ENCODE peak calls at places on chromosomes 3 and 15, in ten cellular contexts. J is heart right ventricle; N is activated CD8-positive, alpha-beta T cell treated with anti-CD3 and anti-CD28 coated beads for 36 hours; Z is mucosa of descending colon; A is activated CD8-positive, alpha-beta memory T cell treated with anti-CD3 and anti-CD28 coated beads, Interleukin-2, amount 10 ng/mL, durations not matched to agents 7 days and 5 days; P is right lobe of liver; I is left ventricle myocardium superior; K is aorta; S is HepG2; R is HCT116. C is an unnamed sample.

GRCh38 chr3:124974691-124975090 is 40.1 kb upstream of the MUC13 start:
- ATAC-seq in J (no peak), N (no peak), Z (peak; percentile 87), A (no peak), P (no peak), I (no peak), K (no peak), S (no peak), R (peak; percentile 53), C (no peak)

GRCh38 chr3:15493436-15493835 is 28.1 kb downstream of the COLQ start:
- ATAC-seq in J (no peak), N (no peak), Z (no peak), A (no peak), P (no peak), I (no peak), K (no peak), S (no peak), R (no peak), C (no peak)

GRCh38 chr3:147117631-147118030 is 288.7 kb downstream of the ZIC4 start:
- ATAC-seq in J (no peak), N (no peak), Z (no peak), A (no peak), P (no peak), I (no peak), K (no peak), S (no peak), R (no peak), C (no peak)

GRCh38 chr3:30458376-30458775 is 148.0 kb upstream of the TGFBR2 start:
- ATAC-seq in J (no peak), N (no peak), Z (no peak), A (no peak), P (no peak), I (peak; percentile 29), K (no peak), S (no peak), R (no peak), C (peak; percentile 23)

GRCh38 chr15:34853001-34853758 is 57.8 kb upstream of the ACTC1 start:
- ATAC-seq in J (peak; percentile 48), N (no peak), Z (no peak), A (no peak), P (peak; percentile 73), I (peak; percentile 59), K (peak; percentile 46), S (no peak), R (no peak), C (peak; percentile 83)

GRCh38 chr3:189789432-189789831 is 158.2 kb downstream of the TP63 start:
- ATAC-seq in J (no peak), N (no peak), Z (no peak), A (no peak), P (no peak), I (no peak), K (no peak), S (no peak), R (no peak), C (no peak)

GRCh38 chr3:148723591-148723990 is 25.9 kb downstream of the AGTR1 start:
- ATAC-seq in J (no peak), N (no peak), Z (no peak), A (no peak), P (no peak), I (no peak), K (no peak), S (peak; percentile 78), R (no peak), C (no peak)

GRCh38 chr3:187783098-187783497 is 37.8 kb upstream of the BCL6 start:
- ATAC-seq in J (peak; percentile 93), N (peak; percentile 24), Z (peak; percentile 14), A (peak; percentile 30), P (peak; percentile 77), I (peak; percentile 98), K (no peak), S (no peak), R (no peak), C (peak; percentile 51)

GRCh38 chr3:14891135-14892132 is 55.9 kb upstream of the NR2C2 start:
- ATAC-seq in J (no peak), N (no peak), Z (no peak), A (no peak), P (peak; percentile 52), I (no peak), K (no peak), S (no peak), R (peak; percentile 20), C (peak; percentile 27)

GRCh38 chr3:23288286-23288685 is 85.2 kb downstream of the UBE2E2 start:
- ATAC-seq in J (no peak), N (no peak), Z (no peak), A (no peak), P (no peak), I (no peak), K (no peak), S (no peak), R (no peak), C (no peak)

GRCh38 chr15:40650479-40650878 is 44.5 kb upstream of the RAD51 start:
- ATAC-seq in J (no peak), N (no peak), Z (no peak), A (no peak), P (peak; percentile 45), I (no peak), K (no peak), S (no peak), R (no peak), C (no peak)

GRCh38 chr3:160003520-160004128 is 15.0 kb downstream of the IL12A start:
- ATAC-seq in J (peak; percentile 82), N (peak; percentile 80), Z (peak; percentile 87), A (peak; percentile 84), P (peak; percentile 78), I (peak; percentile 92), K (peak; percentile 62), S (peak; percentile 98), R (peak; percentile 93), C (no peak)

GRCh38 chr3:31213869-31214486 is 318.7 kb upstream of the STT3B start:
- ATAC-seq in J (no peak), N (peak; percentile 40), Z (peak; percentile 95), A (peak; percentile 57), P (no peak), I (no peak), K (no peak), S (no peak), R (no peak), C (no peak)

GRCh38 chr3:47890832-47891620 is 88.1 kb downstream of the DHX30 start:
- ATAC-seq in J (peak; percentile 90), N (no peak), Z (peak; percentile 31), A (no peak), P (no peak), I (peak; percentile 92), K (peak; percentile 85), S (no peak), R (no peak), C (peak; percentile 94)

GRCh38 chr3:171315919-171316318 is 144.3 kb downstream of the TNIK start:
- ATAC-seq in J (no peak), N (no peak), Z (no peak), A (no peak), P (no peak), I (no peak), K (no peak), S (no peak), R (no peak), C (no peak)

GRCh38 chr3:150890320-150890719 is 14.9 kb downstream of the MINDY4B start:
- ATAC-seq in J (no peak), N (no peak), Z (no peak), A (no peak), P (no peak), I (no peak), K (no peak), S (no peak), R (no peak), C (no peak)

GRCh38 chr3:150540297-150540696 is 6.0 kb downstream of the SERP1 start:
- ATAC-seq in J (no peak), N (no peak), Z (no peak), A (no peak), P (no peak), I (no peak), K (no peak), S (no peak), R (no peak), C (no peak)

GRCh38 chr15:62739507-62739906 is 303.0 kb upstream of the TPM1 start:
- ATAC-seq in J (no peak), N (no peak), Z (no peak), A (no peak), P (no peak), I (no peak), K (no peak), S (no peak), R (peak; percentile 24), C (no peak)

GRCh38 chr3:94529821-94530220 is 467.0 kb downstream of the NSUN3 start:
- ATAC-seq in J (no peak), N (no peak), Z (no peak), A (no peak), P (no peak), I (no peak), K (no peak), S (no peak), R (no peak), C (no peak)

GRCh38 chr3:32913790-32914446 is 37.5 kb upstream of the CCR4 start:
- ATAC-seq in J (no peak), N (no peak), Z (no peak), A (no peak), P (no peak), I (peak; percentile 88), K (peak; percentile 82), S (peak; percentile 25), R (peak; percentile 70), C (peak; percentile 95)

GRCh38 chr15:31440754-31441298 is 114.2 kb downstream of the KLF13 start:
- ATAC-seq in J (peak; percentile 76), N (peak; percentile 8), Z (peak; percentile 55), A (peak; percentile 48), P (peak; percentile 79), I (peak; percentile 79), K (peak; percentile 65), S (no peak), R (no peak), C (peak; percentile 52)

GRCh38 chr15:74443100-74443909 is 9.5 kb upstream of the SEMA7A start:
- ATAC-seq in J (no peak), N (no peak), Z (no peak), A (no peak), P (peak; percentile 4), I (no peak), K (no peak), S (peak; percentile 75), R (no peak), C (no peak)

GRCh38 chr3:77122610-77123009 is 82.7 kb downstream of the ROBO2 start:
- ATAC-seq in J (no peak), N (no peak), Z (no peak), A (no peak), P (no peak), I (no peak), K (no peak), S (no peak), R (no peak), C (no peak)

GRCh38 chr3:11212301-11212613 is 58.0 kb downstream of the HRH1 start:
- ATAC-seq in J (no peak), N (no peak), Z (no peak), A (no peak), P (no peak), I (no peak), K (peak; percentile 43), S (no peak), R (peak; percentile 31), C (no peak)

GRCh38 chr3:66483006-66483928 is 17.6 kb downstream of the LRIG1 start:
- ATAC-seq in J (peak; percentile 86), N (no peak), Z (peak; percentile 35), A (peak; percentile 57), P (peak; percentile 76), I (peak; percentile 90), K (peak; percentile 87), S (peak; percentile 7), R (no peak), C (peak; percentile 81)

GRCh38 chr3:54900954-54901591 is 26.8 kb downstream of the LRTM1 start:
- ATAC-seq in J (peak; percentile 61), N (no peak), Z (no peak), A (no peak), P (no peak), I (peak; percentile 97), K (no peak), S (no peak), R (no peak), C (peak; percentile 89)

GRCh38 chr3:147939425-147940196 is 530.4 kb downstream of the ZIC1 start:
- ATAC-seq in J (no peak), N (no peak), Z (no peak), A (no peak), P (no peak), I (peak; percentile 59), K (no peak), S (no peak), R (no peak), C (no peak)

GRCh38 chr3:56790016-56790950 is 11.5 kb downstream of the ARHGEF3 start:
- ATAC-seq in J (peak; percentile 69), N (peak; percentile 57), Z (peak; percentile 39), A (peak; percentile 38), P (no peak), I (peak; percentile 71), K (no peak), S (no peak), R (no peak), C (no peak)